ENCODE peak calls at places on chromosomes 12 and 14, in five cellular contexts. One of them, this sample, is unnamed. For H3K27me3, the result is how much of the 10 kb centered on the place peaks cover.

GRCh38 chr12:8912910-8913309 is 1.4 kb upstream of the PHC1 start:
- DNase-seq in small intestine: peak
- DNase-seq in neural progenitor cell: peak
- DNase-seq in uterus: no peak
- DNase-seq in psoas muscle: no peak
- DNase-seq in this sample: peak

GRCh38 chr14:49164074-49164473 is 422.1 kb downstream of the RPS29 start:
- DNase-seq in uterus: no peak
- DNase-seq in psoas muscle: no peak
- DNase-seq in small intestine: no peak
- DNase-seq in neural progenitor cell: no peak
- DNase-seq in this sample: no peak

GRCh38 chr12:4855121-4855924 is 54.4 kb upstream of the KCNA1 start:
- DNase-seq in neural progenitor cell: peak
- DNase-seq in psoas muscle: peak
- DNase-seq in uterus: peak
- DNase-seq in small intestine: peak
- DNase-seq in this sample: peak

GRCh38 chr14:105355049-105355575 is 40.6 kb downstream of the PACS2 start:
- DNase-seq in small intestine: no peak
- DNase-seq in uterus: no peak
- DNase-seq in psoas muscle: no peak
- DNase-seq in neural progenitor cell: no peak
- DNase-seq in this sample: no peak

GRCh38 chr14:72590577-72590976 is 303.3 kb downstream of the DPF3 start:
- DNase-seq in psoas muscle: no peak
- DNase-seq in neural progenitor cell: no peak
- DNase-seq in small intestine: peak
- DNase-seq in uterus: no peak
- DNase-seq in this sample: peak

GRCh38 chr12:95624544-95624943 is 73.3 kb upstream of the USP44 start:
- DNase-seq in neural progenitor cell: peak
- DNase-seq in uterus: no peak
- DNase-seq in small intestine: no peak
- DNase-seq in psoas muscle: no peak
- DNase-seq in this sample: no peak

GRCh38 chr12:41302979-41303403 is 114.9 kb downstream of the PDZRN4 start:
- DNase-seq in small intestine: no peak
- DNase-seq in neural progenitor cell: no peak
- DNase-seq in psoas muscle: no peak
- DNase-seq in uterus: no peak
- DNase-seq in this sample: no peak

GRCh38 chr12:94714378-94714777 is 64.0 kb upstream of the TMCC3 start:
- DNase-seq in uterus: no peak
- DNase-seq in neural progenitor cell: no peak
- DNase-seq in psoas muscle: peak
- DNase-seq in small intestine: no peak
- DNase-seq in this sample: no peak

GRCh38 chr12:109982211-109982610 is 14.0 kb downstream of the GIT2 start:
- DNase-seq in uterus: no peak
- DNase-seq in small intestine: no peak
- DNase-seq in neural progenitor cell: no peak
- DNase-seq in psoas muscle: no peak
- DNase-seq in this sample: no peak

GRCh38 chr14:77314043-77314442 is 6.6 kb downstream of the POMT2 start:
- DNase-seq in psoas muscle: no peak
- DNase-seq in small intestine: no peak
- DNase-seq in neural progenitor cell: no peak
- DNase-seq in uterus: peak
- DNase-seq in this sample: no peak

GRCh38 chr12:120101182-120101581 is 15.4 kb downstream of the RAB35 start:
- DNase-seq in small intestine: no peak
- DNase-seq in uterus: no peak
- DNase-seq in psoas muscle: no peak
- DNase-seq in neural progenitor cell: no peak
- DNase-seq in this sample: no peak

DNA sequence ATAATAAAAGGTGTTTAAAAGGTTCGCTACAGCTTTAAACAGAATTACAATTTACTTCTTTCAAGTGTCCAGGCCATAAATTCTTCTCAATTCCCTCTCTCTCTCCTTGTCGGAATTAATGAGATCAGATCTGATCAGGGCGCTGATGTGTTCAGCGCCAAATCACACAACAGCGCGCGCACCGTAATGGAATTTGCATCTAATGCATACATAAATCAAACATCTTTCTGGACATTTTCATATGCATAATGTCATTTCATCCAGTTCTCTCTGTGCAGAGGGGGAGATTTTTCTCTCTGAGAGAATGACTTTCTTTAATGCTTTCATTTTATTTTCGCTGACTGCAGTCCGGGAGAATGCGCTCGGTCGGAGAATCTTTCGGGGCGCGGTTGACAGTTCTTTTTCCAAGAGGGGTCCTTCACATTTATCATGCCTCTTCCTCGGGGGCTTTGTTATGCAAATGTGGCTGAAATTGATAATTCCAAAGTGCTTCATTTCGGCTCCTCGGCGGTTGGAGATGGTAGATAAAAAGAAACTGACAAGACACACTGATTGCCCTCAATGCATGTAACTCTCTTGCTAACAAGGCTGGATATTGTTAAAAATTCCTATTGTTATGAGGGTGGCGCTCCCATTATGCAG is 615.9 kb downstream of the VRK1 start:
- DNase-seq in psoas muscle: no peak
- DNase-seq in uterus: no peak
- DNase-seq in neural progenitor cell: peak
- DNase-seq in small intestine: no peak
- DNase-seq in this sample: no peak
- H3K4me3 ChIP-seq in psoas muscle: no peak
- H3K4me3 ChIP-seq in uterus: no peak
- H3K4me3 ChIP-seq in neural progenitor cell: peak
- H3K4me3 ChIP-seq in small intestine: no peak
- H3K4me3 ChIP-seq in this sample: peak

GRCh38 chr12:3177778-3178435 is 100.7 kb downstream of the TSPAN9 start:
- DNase-seq in small intestine: no peak
- DNase-seq in psoas muscle: no peak
- DNase-seq in neural progenitor cell: no peak
- DNase-seq in uterus: no peak
- DNase-seq in this sample: no peak
- H3K27me3 ChIP-seq in small intestine: under half
- H3K27me3 ChIP-seq in psoas muscle: under half
- H3K27me3 ChIP-seq in neural progenitor cell: under half
- H3K27me3 ChIP-seq in uterus: under half
- H3K27me3 ChIP-seq in this sample: under half

GRCh38 chr14:23579311-23579630 is 681 bp upstream of the JPH4 start:
- DNase-seq in neural progenitor cell: no peak
- DNase-seq in uterus: no peak
- DNase-seq in small intestine: no peak
- DNase-seq in psoas muscle: no peak
- DNase-seq in this sample: no peak
- H3K4me3 ChIP-seq in neural progenitor cell: peak
- H3K4me3 ChIP-seq in uterus: no peak
- H3K4me3 ChIP-seq in small intestine: no peak
- H3K4me3 ChIP-seq in psoas muscle: no peak
- H3K4me3 ChIP-seq in this sample: no peak

GRCh38 chr12:102959391-102959790 is 1.9 kb downstream of the ASCL1 start:
- DNase-seq in psoas muscle: no peak
- DNase-seq in small intestine: no peak
- DNase-seq in neural progenitor cell: peak
- DNase-seq in uterus: no peak
- DNase-seq in this sample: no peak
- H3K27me3 ChIP-seq in psoas muscle: under half
- H3K27me3 ChIP-seq in small intestine: under half
- H3K27me3 ChIP-seq in neural progenitor cell: half or more
- H3K27me3 ChIP-seq in uterus: under half
- H3K27me3 ChIP-seq in this sample: under half

DNA sequence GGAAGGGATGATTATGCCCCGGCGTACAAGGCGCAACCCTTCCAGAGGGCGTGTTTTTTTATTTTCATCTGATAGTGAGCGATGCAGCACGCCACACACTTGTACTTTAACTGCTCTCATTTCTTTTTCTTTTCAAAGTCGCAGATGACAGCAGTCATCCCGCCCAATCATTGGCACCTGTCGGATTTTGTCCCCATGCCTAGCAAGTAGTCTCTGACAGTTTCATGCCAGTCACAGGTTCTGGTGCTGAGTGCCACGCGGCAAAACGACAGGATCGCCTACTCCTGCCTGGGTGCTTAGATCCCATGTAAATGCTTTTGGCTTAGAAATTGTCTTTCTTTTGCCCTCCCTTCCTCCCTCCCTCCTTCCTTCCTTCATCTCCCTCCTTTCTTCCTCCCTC is 117.7 kb downstream of the GLT1D1 start:
- DNase-seq in uterus: no peak
- DNase-seq in neural progenitor cell: no peak
- DNase-seq in small intestine: peak
- DNase-seq in psoas muscle: no peak
- DNase-seq in this sample: no peak
- H3K4me3 ChIP-seq in uterus: no peak
- H3K4me3 ChIP-seq in neural progenitor cell: no peak
- H3K4me3 ChIP-seq in small intestine: no peak
- H3K4me3 ChIP-seq in psoas muscle: no peak
- H3K4me3 ChIP-seq in this sample: no peak

GRCh38 chr14:84162658-84163057 is 1367.3 kb upstream of the FLRT2 start:
- DNase-seq in neural progenitor cell: no peak
- DNase-seq in psoas muscle: no peak
- DNase-seq in small intestine: no peak
- DNase-seq in uterus: no peak
- DNase-seq in this sample: no peak
- H3K27me3 ChIP-seq in neural progenitor cell: under half
- H3K27me3 ChIP-seq in psoas muscle: under half
- H3K27me3 ChIP-seq in small intestine: under half
- H3K27me3 ChIP-seq in uterus: under half
- H3K27me3 ChIP-seq in this sample: under half

DNA sequence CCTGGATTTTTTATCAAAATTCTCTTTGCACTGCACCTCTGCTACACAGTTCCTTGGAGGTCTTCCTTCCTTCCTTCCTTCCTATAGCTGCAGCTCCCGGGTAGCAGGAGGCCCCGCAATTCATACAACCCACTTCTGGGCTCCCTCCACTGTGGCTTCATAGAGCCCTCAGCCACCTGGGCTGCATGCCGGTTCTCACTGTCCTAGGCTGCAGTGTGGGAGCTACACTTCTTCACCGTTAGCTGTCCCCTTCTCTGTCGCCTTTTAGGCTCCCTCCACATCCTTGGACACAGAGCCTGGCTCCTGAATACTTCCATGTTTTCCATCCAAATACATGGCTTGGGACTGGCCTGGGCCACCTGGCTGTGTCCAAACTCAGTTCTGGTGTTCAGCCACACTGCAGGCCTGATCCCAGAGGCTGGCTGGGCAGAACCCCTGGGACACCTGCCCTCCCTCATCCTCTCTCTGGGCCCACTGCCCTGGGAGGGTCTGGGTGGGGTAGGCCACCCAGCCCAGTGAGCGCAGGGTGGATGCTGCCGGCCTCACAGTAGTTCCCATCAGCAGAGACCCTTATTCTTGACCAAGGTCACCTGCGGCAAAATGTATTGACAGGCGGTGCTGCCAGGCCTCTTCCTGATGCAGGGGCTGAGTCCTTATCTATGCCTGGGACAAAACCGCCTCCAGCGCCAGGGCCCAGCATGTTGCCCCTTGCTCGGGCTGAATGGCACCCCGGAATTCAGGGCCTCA is 1.7 kb downstream of the SERPINA10 start:
- DNase-seq in neural progenitor cell: no peak
- DNase-seq in uterus: no peak
- DNase-seq in small intestine: no peak
- DNase-seq in psoas muscle: no peak
- DNase-seq in this sample: no peak
- H3K4me3 ChIP-seq in neural progenitor cell: no peak
- H3K4me3 ChIP-seq in uterus: no peak
- H3K4me3 ChIP-seq in small intestine: no peak
- H3K4me3 ChIP-seq in psoas muscle: no peak
- H3K4me3 ChIP-seq in this sample: no peak

This sample was measured in CD4-positive, alpha-beta memory T cell.